ENCODE peak calls at places on chromosomes 1 and 21, in five cellular contexts. H is right lobe of liver, C is testis, X is GM23338, L is psoas muscle. A is an unnamed sample. For H3K4me1, the result is how much of the 10 kb centered on the place peaks cover.

GRCh38 chr1:50829010-50829958 is 130.8 kb downstream of the FAF1 start:
- DNase-seq in H (no peak), C (no peak), X (no peak), L (no peak), A (no peak)

GRCh38 chr1:74731399-74732052 is 1.3 kb downstream of the CRYZ start:
- DNase-seq in H (no peak), C (no peak), X (no peak), L (no peak), A (peak)

GRCh38 chr1:3419415-3420204 is 34.9 kb upstream of the ARHGEF16 start:
- DNase-seq in H (no peak), C (no peak), X (no peak), L (no peak), A (no peak)

GRCh38 chr1:26363549-26364448 is 8.8 kb downstream of the ZNF683 start:
- DNase-seq in H (peak), C (peak), X (peak), L (peak), A (peak)

GRCh38 chr21:41316641-41317392 is at the start of gene FAM3B:
- DNase-seq in H (no peak), C (no peak), X (peak), L (no peak), A (peak)

GRCh38 chr1:228083871-228084278 is 1.4 kb downstream of the ARF1 start:
- DNase-seq in H (peak), C (peak), X (no peak), L (peak), A (no peak)

GRCh38 chr1:115676498-115677171 is 34.9 kb downstream of the VANGL1 start:
- DNase-seq in H (no peak), C (no peak), X (no peak), L (no peak), A (no peak)

GRCh38 chr1:151006331-151007052 is at the start of gene MINDY1:
- DNase-seq in H (peak), C (peak), X (peak), L (peak), A (peak)

GRCh38 chr1:199574949-199575348 is 452.6 kb upstream of the NR5A2 start:
- DNase-seq in H (no peak), C (no peak), X (no peak), L (no peak), A (no peak)

GRCh38 chr1:31095298-31095981 is 29.9 kb upstream of the PUM1 start:
- DNase-seq in H (no peak), C (no peak), X (no peak), L (no peak), A (no peak)

GRCh38 chr1:172239894-172240293 is 180.6 kb upstream of the C1orf105 start:
- DNase-seq in H (no peak), C (no peak), X (no peak), L (no peak), A (no peak)

GRCh38 chr1:21149430-21149861 is 27.3 kb downstream of the EIF4G3 start:
- DNase-seq in H (no peak), C (no peak), X (no peak), L (no peak), A (no peak)

GRCh38 chr1:245673920-245674414 is 519.2 kb downstream of the KIF26B start:
- DNase-seq in H (no peak), C (no peak), X (no peak), L (no peak), A (no peak)

GRCh38 chr1:234337233-234337632 is 36.0 kb upstream of the COA6 start:
- DNase-seq in H (no peak), C (no peak), X (no peak), L (no peak), A (no peak)

GRCh38 chr21:19029816-19030215 is 626.2 kb upstream of the TMPRSS15 start:
- DNase-seq in H (no peak), C (no peak), X (no peak), L (no peak), A (no peak)

GRCh38 chr1:53108646-53109580 is 33.5 kb downstream of the SLC1A7 start:
- DNase-seq in H (no peak), C (no peak), X (no peak), L (no peak), A (no peak)
- H3K4me1 ChIP-seq in H (under half), C (under half), X (under half), L (under half), A (under half)

DNA sequence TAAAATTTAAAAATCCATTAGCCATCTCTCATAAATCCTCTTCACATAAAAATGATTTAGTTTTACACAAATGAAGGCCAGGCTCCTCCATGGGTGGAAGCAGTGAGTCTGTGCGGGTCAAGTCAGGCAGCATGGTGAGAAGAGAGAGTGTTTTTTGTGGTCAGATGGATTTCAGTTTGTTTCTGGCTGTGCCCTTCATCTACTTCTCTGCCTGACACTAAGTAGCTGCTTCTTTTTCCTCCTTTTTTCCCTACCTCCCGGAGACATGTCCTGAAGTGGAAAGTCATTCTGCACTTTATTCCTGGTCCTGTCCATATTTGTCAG is 10.3 kb downstream of the PLA2G4A start:
- DNase-seq in H (no peak), C (no peak), X (no peak), L (no peak), A (no peak)
- H3K27ac ChIP-seq in H (no peak), C (no peak), X (no peak), L (no peak), A (peak)

GRCh38 chr1:2240251-2241156 is 12.4 kb downstream of the SKI start:
- DNase-seq in H (peak), C (peak), X (no peak), L (peak), A (peak)
- H3K4me1 ChIP-seq in H (under half), C (half or more), X (under half), L (half or more), A (under half)

GRCh38 chr1:243964915-243965314 is 86.2 kb upstream of the ZBTB18 start:
- DNase-seq in H (no peak), C (no peak), X (no peak), L (no peak), A (no peak)

GRCh38 chr1:243974451-243975292 is 76.4 kb upstream of the ZBTB18 start:
- DNase-seq in H (no peak), C (no peak), X (peak), L (no peak), A (no peak)

GRCh38 chr1:243973169-243973568 is 77.9 kb upstream of the ZBTB18 start:
- DNase-seq in H (no peak), C (no peak), X (no peak), L (no peak), A (no peak)

GRCh38 chr1:243968413-243968812 is 82.7 kb upstream of the ZBTB18 start:
- DNase-seq in H (no peak), C (no peak), X (peak), L (no peak), A (no peak)

GRCh38 chr1:243970077-243970476 is 81.0 kb upstream of the ZBTB18 start:
- DNase-seq in H (no peak), C (no peak), X (no peak), L (no peak), A (no peak)
- H3K27ac ChIP-seq in H (no peak), C (no peak), X (no peak), L (no peak), A (no peak)

DNA sequence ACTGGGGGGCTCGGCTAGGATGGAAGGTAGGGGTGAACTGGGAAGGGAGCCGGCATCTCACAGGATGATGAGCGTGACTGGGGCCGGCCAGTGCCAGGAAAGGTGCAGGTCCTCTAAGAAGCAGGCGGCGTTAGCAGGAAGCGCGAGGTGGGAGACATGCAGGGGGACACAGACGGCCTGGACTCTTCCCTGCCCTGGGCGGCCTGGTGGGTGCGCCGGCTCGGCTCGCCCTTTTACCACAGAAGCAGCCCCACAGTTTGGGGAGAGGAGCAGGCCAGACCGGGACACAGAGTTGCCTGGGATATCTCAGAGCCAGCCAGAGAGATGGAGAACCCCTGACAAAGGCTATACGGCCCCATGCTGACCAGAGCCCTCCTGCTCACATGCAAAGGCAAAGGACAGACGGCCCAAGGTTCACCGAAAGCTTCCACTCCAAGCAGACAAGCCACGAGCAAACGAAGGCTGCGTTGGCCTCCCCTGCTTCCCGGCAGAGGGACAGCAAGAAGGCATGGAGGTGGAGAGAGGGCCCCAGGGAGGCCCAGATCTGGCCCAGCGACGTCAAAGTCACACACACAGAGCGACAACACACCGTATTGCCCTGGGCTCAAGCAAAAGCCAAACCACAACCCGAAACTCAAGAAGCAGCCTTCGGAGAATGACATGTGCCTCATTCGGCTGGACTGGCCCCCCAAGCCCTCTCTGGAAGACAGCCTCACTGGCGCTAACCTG is 14.9 kb upstream of the ALDH4A1 start:
- DNase-seq in H (no peak), C (no peak), X (no peak), L (no peak), A (no peak)
- H3K4me1 ChIP-seq in H (under half), C (under half), X (under half), L (under half), A (under half)

GRCh38 chr1:12345350-12346217 is 115.8 kb downstream of the VPS13D start:
- DNase-seq in H (no peak), C (no peak), X (no peak), L (no peak), A (no peak)

GRCh38 chr1:12342261-12343003 is 112.6 kb downstream of the VPS13D start:
- DNase-seq in H (no peak), C (peak), X (no peak), L (no peak), A (no peak)

GRCh38 chr1:12343823-12344487 is 114.1 kb downstream of the VPS13D start:
- DNase-seq in H (no peak), C (no peak), X (no peak), L (no peak), A (no peak)

GRCh38 chr1:12346483-12347155 is 116.8 kb downstream of the VPS13D start:
- DNase-seq in H (no peak), C (no peak), X (no peak), L (no peak), A (no peak)

DNA sequence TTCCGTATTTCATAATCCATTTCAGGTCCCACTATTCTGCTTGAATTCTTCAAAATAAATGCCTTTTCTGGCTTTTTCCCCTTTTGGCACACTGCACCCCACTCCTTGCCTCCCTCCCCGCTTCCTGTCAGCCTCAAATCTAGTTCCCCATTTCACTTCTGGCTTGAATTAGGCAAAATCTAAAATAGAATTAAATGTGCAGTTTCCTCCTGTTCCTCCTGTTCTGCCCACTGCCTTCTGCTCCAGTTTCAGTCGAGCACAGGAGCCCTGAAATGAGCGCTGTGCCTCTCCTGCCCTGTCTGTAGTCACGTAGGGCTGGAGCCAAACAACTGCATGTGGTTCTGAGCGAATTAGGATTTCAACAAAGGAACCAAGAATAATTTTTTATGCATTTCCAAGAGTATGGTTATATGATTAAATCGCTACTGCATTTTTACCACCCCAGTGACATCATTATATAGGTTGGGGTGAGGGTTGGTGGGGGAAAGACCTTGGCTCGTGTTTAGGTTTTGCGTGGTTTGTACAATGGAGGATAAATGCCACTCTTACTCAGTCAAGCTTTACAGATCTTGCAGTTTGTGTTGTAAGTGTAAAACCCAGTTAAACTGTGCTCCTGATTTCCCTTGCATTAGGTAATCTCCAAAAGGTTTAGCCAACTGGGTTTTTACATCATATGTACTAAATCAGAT is 114.9 kb downstream of the VPS13D start:
- DNase-seq in H (no peak), C (peak), X (no peak), L (no peak), A (no peak)
- H3K27ac ChIP-seq in H (peak), C (peak), X (no peak), L (peak), A (peak)

A was measured in pancreas.